ENCODE peak calls at places on chromosomes 4 and X, in seven cellular contexts. One of them, this sample, is unnamed.
A peak's percentile ranks its signal among the peaks of the same experiment; 100 is the strongest.

GRCh38 chr4:66294626-66295025 is 624.3 kb upstream of the EPHA5 start:
- DNase-seq in A549: no peak
- DNase-seq in stomach: no peak
- DNase-seq in cardiac muscle cell: no peak
- DNase-seq in fibroblast of mammary gland: no peak
- DNase-seq in endodermal cell: no peak
- DNase-seq in transverse colon: no peak
- DNase-seq in this sample: peak; percentile 14

GRCh38 chr4:110347805-110348204 is 128.2 kb upstream of the ENPEP start:
- DNase-seq in A549: no peak
- DNase-seq in stomach: no peak
- DNase-seq in cardiac muscle cell: no peak
- DNase-seq in fibroblast of mammary gland: no peak
- DNase-seq in endodermal cell: no peak
- DNase-seq in transverse colon: no peak
- DNase-seq in this sample: no peak

GRCh38 chr4:153963216-153963615 is 174.3 kb upstream of the SFRP2 start:
- DNase-seq in A549: no peak
- DNase-seq in stomach: no peak
- DNase-seq in cardiac muscle cell: no peak
- DNase-seq in fibroblast of mammary gland: peak; percentile 33
- DNase-seq in endodermal cell: no peak
- DNase-seq in transverse colon: no peak
- DNase-seq in this sample: no peak

GRCh38 chr4:2261110-2261852 is 628 bp downstream of the MXD4 start:
- DNase-seq in A549: peak; percentile 24
- DNase-seq in stomach: peak; percentile 64
- DNase-seq in cardiac muscle cell: peak; percentile 55
- DNase-seq in fibroblast of mammary gland: peak; percentile 39
- DNase-seq in endodermal cell: peak; percentile 76
- DNase-seq in transverse colon: peak; percentile 66
- DNase-seq in this sample: no peak

GRCh38 chrX:53686151-53686885 is at the start of gene HUWE1:
- DNase-seq in A549: peak; percentile 86
- DNase-seq in stomach: peak; percentile 80
- DNase-seq in cardiac muscle cell: peak; percentile 76
- DNase-seq in fibroblast of mammary gland: peak; percentile 63
- DNase-seq in endodermal cell: peak; percentile 94
- DNase-seq in transverse colon: peak; percentile 84
- DNase-seq in this sample: peak; percentile 71

GRCh38 chr4:72112514-72113156 is 80.8 kb downstream of the NPFFR2 start:
- DNase-seq in A549: peak; percentile 55
- DNase-seq in stomach: no peak
- DNase-seq in cardiac muscle cell: peak; percentile 21
- DNase-seq in fibroblast of mammary gland: peak; percentile 91
- DNase-seq in endodermal cell: no peak
- DNase-seq in transverse colon: no peak
- DNase-seq in this sample: peak; percentile 83

GRCh38 chr4:73676881-73677323 is 56.7 kb upstream of the RASSF6 start:
- DNase-seq in A549: peak; percentile 51
- DNase-seq in stomach: no peak
- DNase-seq in cardiac muscle cell: peak; percentile 29
- DNase-seq in fibroblast of mammary gland: peak; percentile 59
- DNase-seq in endodermal cell: no peak
- DNase-seq in transverse colon: no peak
- DNase-seq in this sample: peak; percentile 50

GRCh38 chr4:19774690-19775256 is 476.9 kb upstream of the SLIT2 start:
- DNase-seq in A549: no peak
- DNase-seq in stomach: no peak
- DNase-seq in cardiac muscle cell: no peak
- DNase-seq in fibroblast of mammary gland: peak; percentile 23
- DNase-seq in endodermal cell: no peak
- DNase-seq in transverse colon: no peak
- DNase-seq in this sample: peak; percentile 24

GRCh38 chr4:40388248-40388647 is 53.1 kb downstream of the CHRNA9 start:
- DNase-seq in A549: no peak
- DNase-seq in stomach: no peak
- DNase-seq in cardiac muscle cell: peak; percentile 38
- DNase-seq in fibroblast of mammary gland: no peak
- DNase-seq in endodermal cell: peak; percentile 68
- DNase-seq in transverse colon: no peak
- DNase-seq in this sample: no peak

GRCh38 chr4:17475481-17475880 is 36.4 kb downstream of the QDPR start:
- DNase-seq in A549: no peak
- DNase-seq in stomach: no peak
- DNase-seq in cardiac muscle cell: peak; percentile 47
- DNase-seq in fibroblast of mammary gland: peak; percentile 44
- DNase-seq in endodermal cell: no peak
- DNase-seq in transverse colon: no peak
- DNase-seq in this sample: peak; percentile 21

GRCh38 chr4:176545886-176546285 is 226.1 kb downstream of the SPCS3 start:
- DNase-seq in A549: no peak
- DNase-seq in stomach: no peak
- DNase-seq in cardiac muscle cell: no peak
- DNase-seq in fibroblast of mammary gland: peak; percentile 41
- DNase-seq in endodermal cell: no peak
- DNase-seq in transverse colon: no peak
- DNase-seq in this sample: peak; percentile 18

GRCh38 chr4:22241415-22241814 is 274.5 kb downstream of the ADGRA3 start:
- DNase-seq in A549: no peak
- DNase-seq in stomach: no peak
- DNase-seq in cardiac muscle cell: no peak
- DNase-seq in fibroblast of mammary gland: no peak
- DNase-seq in endodermal cell: no peak
- DNase-seq in transverse colon: no peak
- DNase-seq in this sample: no peak

GRCh38 chr4:88204882-88205281 is 46.4 kb upstream of the ABCG2 start:
- DNase-seq in A549: peak; percentile 16
- DNase-seq in stomach: no peak
- DNase-seq in cardiac muscle cell: peak; percentile 26
- DNase-seq in fibroblast of mammary gland: no peak
- DNase-seq in endodermal cell: no peak
- DNase-seq in transverse colon: no peak
- DNase-seq in this sample: no peak

GRCh38 chr4:124867551-124867950 is 155.0 kb upstream of the ANKRD50 start:
- DNase-seq in A549: no peak
- DNase-seq in stomach: no peak
- DNase-seq in cardiac muscle cell: no peak
- DNase-seq in fibroblast of mammary gland: no peak
- DNase-seq in endodermal cell: no peak
- DNase-seq in transverse colon: no peak
- DNase-seq in this sample: no peak

GRCh38 chrX:33726281-33727160 is 405.6 kb downstream of the FAM47A start:
- DNase-seq in A549: no peak
- DNase-seq in stomach: no peak
- DNase-seq in cardiac muscle cell: no peak
- DNase-seq in fibroblast of mammary gland: no peak
- DNase-seq in endodermal cell: peak; percentile 59
- DNase-seq in transverse colon: no peak
- DNase-seq in this sample: no peak

GRCh38 chr4:4860381-4860802 is 927 bp downstream of the MSX1 start:
- DNase-seq in A549: no peak
- DNase-seq in stomach: no peak
- DNase-seq in cardiac muscle cell: peak; percentile 26
- DNase-seq in fibroblast of mammary gland: no peak
- DNase-seq in endodermal cell: peak; percentile 77
- DNase-seq in transverse colon: no peak
- DNase-seq in this sample: peak; percentile 37

GRCh38 chrX:118627084-118627758 is 100.2 kb upstream of the IL13RA1 start:
- DNase-seq in A549: peak; percentile 22
- DNase-seq in stomach: no peak
- DNase-seq in cardiac muscle cell: no peak
- DNase-seq in fibroblast of mammary gland: peak; percentile 11
- DNase-seq in endodermal cell: no peak
- DNase-seq in transverse colon: no peak
- DNase-seq in this sample: no peak

GRCh38 chr4:138864961-138865720 is 150.4 kb upstream of the NOCT start:
- DNase-seq in A549: no peak
- DNase-seq in stomach: peak; percentile 29
- DNase-seq in cardiac muscle cell: no peak
- DNase-seq in fibroblast of mammary gland: no peak
- DNase-seq in endodermal cell: peak; percentile 77
- DNase-seq in transverse colon: no peak
- DNase-seq in this sample: no peak

GRCh38 chr4:10160280-10160856 is 43.8 kb upstream of the WDR1 start:
- DNase-seq in A549: peak; percentile 13
- DNase-seq in stomach: no peak
- DNase-seq in cardiac muscle cell: peak; percentile 69
- DNase-seq in fibroblast of mammary gland: peak; percentile 21
- DNase-seq in endodermal cell: peak; percentile 58
- DNase-seq in transverse colon: no peak
- DNase-seq in this sample: no peak

GRCh38 chrX:24646745-24647182 is 383 bp downstream of the PCYT1B start:
- DNase-seq in A549: no peak
- DNase-seq in stomach: no peak
- DNase-seq in cardiac muscle cell: peak; percentile 30
- DNase-seq in fibroblast of mammary gland: peak; percentile 5
- DNase-seq in endodermal cell: no peak
- DNase-seq in transverse colon: no peak
- DNase-seq in this sample: no peak

DNA sequence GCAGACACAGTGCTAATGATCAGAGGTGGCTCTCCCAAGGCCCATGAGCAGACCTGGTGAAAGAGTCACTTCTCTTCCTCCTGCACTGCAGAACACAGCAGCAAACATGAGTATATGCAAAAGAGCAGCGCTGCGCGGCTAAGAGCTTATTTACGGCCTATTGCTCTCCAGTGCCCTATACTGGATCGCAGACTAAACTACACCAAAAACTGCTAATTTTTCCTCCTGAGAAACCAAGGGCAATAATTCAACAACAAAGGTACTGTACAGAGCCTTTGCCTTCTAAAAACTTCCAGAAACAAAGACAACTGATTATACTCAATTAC is 702.5 kb downstream of the ARAP2 start:
- DNase-seq in A549: no peak
- DNase-seq in stomach: no peak
- DNase-seq in cardiac muscle cell: no peak
- DNase-seq in fibroblast of mammary gland: no peak
- DNase-seq in endodermal cell: no peak
- DNase-seq in transverse colon: no peak
- DNase-seq in this sample: no peak
- TF ChIP-seq CTCF in A549: no peak
- TF ChIP-seq CTCF in stomach: no peak
- TF ChIP-seq CTCF in cardiac muscle cell: no peak
- TF ChIP-seq CTCF in fibroblast of mammary gland: no peak
- TF ChIP-seq CTCF in endodermal cell: peak; percentile 58
- TF ChIP-seq CTCF in transverse colon: no peak
- TF ChIP-seq CTCF in this sample: no peak

GRCh38 chrX:72110051-72110926 is 21.4 kb downstream of the RTL5 start:
- DNase-seq in A549: no peak
- DNase-seq in stomach: no peak
- DNase-seq in cardiac muscle cell: no peak
- DNase-seq in fibroblast of mammary gland: peak; percentile 45
- DNase-seq in endodermal cell: peak; percentile 28
- DNase-seq in transverse colon: no peak
- DNase-seq in this sample: no peak
- H3K4me3 ChIP-seq in A549: no peak overlapping the region
- H3K4me3 ChIP-seq in stomach: no peak overlapping the region
- H3K4me3 ChIP-seq in cardiac muscle cell: no peak overlapping the region
- H3K4me3 ChIP-seq in fibroblast of mammary gland: no peak overlapping the region
- H3K4me3 ChIP-seq in endodermal cell: no peak overlapping the region
- H3K4me3 ChIP-seq in transverse colon: no peak overlapping the region
- H3K4me3 ChIP-seq in this sample: no peak overlapping the region

GRCh38 chr4:67520141-67520540 is 25.2 kb downstream of the CENPC start:
- DNase-seq in A549: no peak
- DNase-seq in stomach: no peak
- DNase-seq in cardiac muscle cell: no peak
- DNase-seq in fibroblast of mammary gland: no peak
- DNase-seq in endodermal cell: no peak
- DNase-seq in transverse colon: no peak
- DNase-seq in this sample: no peak

GRCh38 chr4:67522851-67523671 is 22.2 kb downstream of the CENPC start:
- DNase-seq in A549: no peak
- DNase-seq in stomach: no peak
- DNase-seq in cardiac muscle cell: peak; percentile 89
- DNase-seq in fibroblast of mammary gland: peak; percentile 7
- DNase-seq in endodermal cell: no peak
- DNase-seq in transverse colon: no peak
- DNase-seq in this sample: peak; percentile 23

DNA sequence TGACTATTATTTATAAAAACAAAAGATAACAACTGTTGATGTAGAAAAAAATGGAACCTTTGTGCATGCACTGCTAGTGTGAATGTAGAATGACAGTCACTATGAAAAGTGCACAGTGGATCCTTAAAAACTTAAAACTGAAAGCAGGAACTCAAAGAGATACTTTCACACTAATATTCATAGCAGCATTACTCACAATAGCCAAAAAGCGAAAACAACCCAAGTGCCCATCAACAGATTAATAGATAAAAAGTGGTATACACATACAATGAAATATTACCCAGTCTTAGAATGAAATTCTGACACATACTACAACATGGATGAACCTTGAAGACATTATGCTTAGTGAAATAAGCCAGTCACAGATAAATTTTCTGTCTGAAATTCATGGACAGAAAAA is 23.8 kb downstream of the CENPC start:
- DNase-seq in A549: no peak
- DNase-seq in stomach: no peak
- DNase-seq in cardiac muscle cell: no peak
- DNase-seq in fibroblast of mammary gland: no peak
- DNase-seq in endodermal cell: no peak
- DNase-seq in transverse colon: no peak
- DNase-seq in this sample: no peak
- TF ChIP-seq CTCF in A549: no peak
- TF ChIP-seq CTCF in stomach: no peak
- TF ChIP-seq CTCF in cardiac muscle cell: no peak
- TF ChIP-seq CTCF in fibroblast of mammary gland: no peak
- TF ChIP-seq CTCF in endodermal cell: no peak
- TF ChIP-seq CTCF in transverse colon: no peak
- TF ChIP-seq CTCF in this sample: no peak

GRCh38 chrX:150446151-150446550 is 83.0 kb downstream of the MAMLD1 start:
- DNase-seq in A549: no peak
- DNase-seq in stomach: no peak
- DNase-seq in cardiac muscle cell: peak; percentile 30
- DNase-seq in fibroblast of mammary gland: no peak
- DNase-seq in endodermal cell: no peak
- DNase-seq in transverse colon: no peak
- DNase-seq in this sample: no peak
- H3K4me3 ChIP-seq in A549: no peak overlapping the region
- H3K4me3 ChIP-seq in stomach: no peak overlapping the region
- H3K4me3 ChIP-seq in cardiac muscle cell: no peak overlapping the region
- H3K4me3 ChIP-seq in fibroblast of mammary gland: no peak overlapping the region
- H3K4me3 ChIP-seq in endodermal cell: no peak overlapping the region
- H3K4me3 ChIP-seq in transverse colon: no peak overlapping the region
- H3K4me3 ChIP-seq in this sample: no peak overlapping the region

GRCh38 chr4:145840162-145840768 is 98.4 kb downstream of the ZNF827 start:
- DNase-seq in A549: peak; percentile 53
- DNase-seq in stomach: no peak
- DNase-seq in cardiac muscle cell: peak; percentile 67
- DNase-seq in fibroblast of mammary gland: peak; percentile 64
- DNase-seq in endodermal cell: no peak
- DNase-seq in transverse colon: no peak
- DNase-seq in this sample: peak; percentile 55
- TF ChIP-seq CTCF in A549: peak; percentile 48
- TF ChIP-seq CTCF in stomach: peak; percentile 18
- TF ChIP-seq CTCF in cardiac muscle cell: peak; percentile 44
- TF ChIP-seq CTCF in fibroblast of mammary gland: peak; percentile 41
- TF ChIP-seq CTCF in endodermal cell: peak; percentile 47
- TF ChIP-seq CTCF in transverse colon: peak; percentile 34
- TF ChIP-seq CTCF in this sample: peak; percentile 45